ENCODE peak calls at places on chromosomes 7 and 10, in seven cellular contexts. One of them, this sample, is unnamed.

GRCh38 chr7:4882169-4882741 is 1.3 kb downstream of the RADIL start:
- DNase-seq in heart right ventricle: peak
- DNase-seq in CD4-positive, alpha-beta T cell: no peak
- DNase-seq in thoracic aorta: peak
- DNase-seq in dorsolateral prefrontal cortex: peak
- DNase-seq in fibroblast of villous mesenchyme: peak
- DNase-seq in neural progenitor cell: peak
- DNase-seq in this sample: no peak

GRCh38 chr10:72292223-72292691 is 18.5 kb downstream of the DDIT4 start:
- DNase-seq in fibroblast of villous mesenchyme: no peak
- DNase-seq in heart right ventricle: no peak
- DNase-seq in neural progenitor cell: no peak
- DNase-seq in thoracic aorta: no peak
- DNase-seq in dorsolateral prefrontal cortex: no peak
- DNase-seq in CD4-positive, alpha-beta T cell: no peak
- DNase-seq in this sample: no peak

GRCh38 chr7:93921607-93922446 is at the start of gene GNG11:
- DNase-seq in neural progenitor cell: peak
- DNase-seq in heart right ventricle: peak
- DNase-seq in fibroblast of villous mesenchyme: peak
- DNase-seq in dorsolateral prefrontal cortex: peak
- DNase-seq in thoracic aorta: peak
- DNase-seq in CD4-positive, alpha-beta T cell: no peak
- DNase-seq in this sample: peak

GRCh38 chr10:124450010-124450782 is at the start of gene NKX1-2:
- DNase-seq in neural progenitor cell: peak
- DNase-seq in heart right ventricle: no peak
- DNase-seq in thoracic aorta: no peak
- DNase-seq in CD4-positive, alpha-beta T cell: no peak
- DNase-seq in dorsolateral prefrontal cortex: no peak
- DNase-seq in fibroblast of villous mesenchyme: no peak
- DNase-seq in this sample: no peak

GRCh38 chr7:31056775-31057346 is 4.8 kb downstream of the ADCYAP1R1 start:
- DNase-seq in thoracic aorta: no peak
- DNase-seq in fibroblast of villous mesenchyme: no peak
- DNase-seq in CD4-positive, alpha-beta T cell: no peak
- DNase-seq in dorsolateral prefrontal cortex: no peak
- DNase-seq in neural progenitor cell: no peak
- DNase-seq in heart right ventricle: no peak
- DNase-seq in this sample: no peak

GRCh38 chr7:1852781-1853618 is 182.9 kb downstream of the ELFN1 start:
- DNase-seq in fibroblast of villous mesenchyme: no peak
- DNase-seq in dorsolateral prefrontal cortex: no peak
- DNase-seq in neural progenitor cell: no peak
- DNase-seq in CD4-positive, alpha-beta T cell: no peak
- DNase-seq in thoracic aorta: no peak
- DNase-seq in heart right ventricle: peak
- DNase-seq in this sample: no peak

GRCh38 chr10:14487511-14487909 is 156.8 kb upstream of the FRMD4A start:
- DNase-seq in neural progenitor cell: no peak
- DNase-seq in dorsolateral prefrontal cortex: no peak
- DNase-seq in CD4-positive, alpha-beta T cell: no peak
- DNase-seq in thoracic aorta: no peak
- DNase-seq in fibroblast of villous mesenchyme: no peak
- DNase-seq in heart right ventricle: no peak
- DNase-seq in this sample: no peak

GRCh38 chr7:47444376-47445098 is 137.4 kb downstream of the TNS3 start:
- DNase-seq in fibroblast of villous mesenchyme: peak
- DNase-seq in neural progenitor cell: no peak
- DNase-seq in heart right ventricle: no peak
- DNase-seq in thoracic aorta: no peak
- DNase-seq in CD4-positive, alpha-beta T cell: no peak
- DNase-seq in dorsolateral prefrontal cortex: peak
- DNase-seq in this sample: no peak

GRCh38 chr10:64682043-64682442 is 1160.8 kb downstream of the REEP3 start:
- DNase-seq in neural progenitor cell: no peak
- DNase-seq in dorsolateral prefrontal cortex: no peak
- DNase-seq in fibroblast of villous mesenchyme: no peak
- DNase-seq in CD4-positive, alpha-beta T cell: no peak
- DNase-seq in heart right ventricle: no peak
- DNase-seq in thoracic aorta: no peak
- DNase-seq in this sample: no peak

GRCh38 chr10:131690805-131691239 is 210.0 kb upstream of the PPP2R2D start:
- DNase-seq in thoracic aorta: no peak
- DNase-seq in CD4-positive, alpha-beta T cell: no peak
- DNase-seq in fibroblast of villous mesenchyme: no peak
- DNase-seq in neural progenitor cell: no peak
- DNase-seq in dorsolateral prefrontal cortex: no peak
- DNase-seq in heart right ventricle: no peak
- DNase-seq in this sample: no peak

GRCh38 chr7:19108985-19109946 is 8.2 kb downstream of the TWIST1 start:
- DNase-seq in fibroblast of villous mesenchyme: no peak
- DNase-seq in neural progenitor cell: no peak
- DNase-seq in dorsolateral prefrontal cortex: no peak
- DNase-seq in thoracic aorta: no peak
- DNase-seq in heart right ventricle: no peak
- DNase-seq in CD4-positive, alpha-beta T cell: no peak
- DNase-seq in this sample: no peak

GRCh38 chr7:31408120-31408729 is 67.7 kb upstream of the NEUROD6 start:
- DNase-seq in thoracic aorta: no peak
- DNase-seq in heart right ventricle: no peak
- DNase-seq in fibroblast of villous mesenchyme: peak
- DNase-seq in CD4-positive, alpha-beta T cell: no peak
- DNase-seq in neural progenitor cell: no peak
- DNase-seq in dorsolateral prefrontal cortex: no peak
- DNase-seq in this sample: no peak

GRCh38 chr7:43568529-43568928 is 14.4 kb upstream of the STK17A start:
- DNase-seq in thoracic aorta: no peak
- DNase-seq in dorsolateral prefrontal cortex: no peak
- DNase-seq in fibroblast of villous mesenchyme: no peak
- DNase-seq in neural progenitor cell: no peak
- DNase-seq in heart right ventricle: no peak
- DNase-seq in CD4-positive, alpha-beta T cell: no peak
- DNase-seq in this sample: no peak

GRCh38 chr7:141844256-141844655 is 3.0 kb upstream of the PRSS37 start:
- DNase-seq in thoracic aorta: no peak
- DNase-seq in heart right ventricle: no peak
- DNase-seq in CD4-positive, alpha-beta T cell: no peak
- DNase-seq in fibroblast of villous mesenchyme: no peak
- DNase-seq in dorsolateral prefrontal cortex: peak
- DNase-seq in neural progenitor cell: no peak
- DNase-seq in this sample: no peak

DNA sequence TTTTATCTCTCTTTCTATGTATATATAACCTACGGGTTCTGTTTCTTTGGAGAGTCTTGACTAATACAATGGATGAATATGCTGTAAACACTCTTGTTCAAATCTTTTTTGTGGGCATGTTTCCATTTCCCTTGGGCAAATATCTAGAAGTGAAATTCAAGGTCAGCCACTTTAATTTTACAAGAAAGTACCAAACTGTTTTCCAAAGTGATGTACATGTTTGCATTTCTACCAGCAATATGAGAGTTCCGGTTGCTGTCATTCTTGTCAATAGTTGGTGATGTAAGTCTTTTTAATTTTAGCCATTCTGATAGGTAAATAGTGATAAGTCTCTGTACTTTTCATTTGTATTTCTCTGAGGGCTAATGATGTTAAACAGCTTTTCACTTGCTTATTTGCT is 48.4 kb downstream of the PDK4 start:
- DNase-seq in fibroblast of villous mesenchyme: no peak
- DNase-seq in heart right ventricle: no peak
- DNase-seq in CD4-positive, alpha-beta T cell: no peak
- DNase-seq in thoracic aorta: no peak
- DNase-seq in dorsolateral prefrontal cortex: no peak
- DNase-seq in neural progenitor cell: no peak
- DNase-seq in this sample: no peak
- TF ChIP-seq CTCF in fibroblast of villous mesenchyme: no peak
- TF ChIP-seq CTCF in heart right ventricle: no peak
- TF ChIP-seq CTCF in CD4-positive, alpha-beta T cell: no peak
- TF ChIP-seq CTCF in thoracic aorta: no peak
- TF ChIP-seq CTCF in dorsolateral prefrontal cortex: no peak
- TF ChIP-seq CTCF in neural progenitor cell: no peak
- TF ChIP-seq CTCF in this sample: no peak

DNA sequence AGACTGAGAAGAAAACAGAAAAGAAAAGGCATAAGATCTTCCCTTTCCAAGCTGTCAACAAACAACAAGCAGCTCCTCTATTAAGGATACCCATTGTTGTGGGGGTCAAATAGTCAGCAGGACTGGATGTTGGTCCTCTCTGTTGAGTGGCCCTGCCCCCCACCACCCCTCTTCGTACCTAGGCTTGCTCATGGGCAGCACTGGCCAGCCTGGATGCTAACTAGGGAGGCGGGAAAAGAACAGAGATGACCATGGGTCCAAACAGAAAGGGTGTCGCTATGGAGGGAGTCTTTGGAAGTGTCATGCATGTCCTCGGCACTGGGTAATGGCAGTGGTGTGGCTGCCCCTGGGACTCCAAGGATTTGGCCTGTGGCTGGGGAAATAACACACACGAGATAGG is 45.6 kb downstream of the SPDYE5 start:
- DNase-seq in neural progenitor cell: no peak
- DNase-seq in thoracic aorta: no peak
- DNase-seq in heart right ventricle: no peak
- DNase-seq in CD4-positive, alpha-beta T cell: no peak
- DNase-seq in dorsolateral prefrontal cortex: no peak
- DNase-seq in fibroblast of villous mesenchyme: no peak
- DNase-seq in this sample: no peak
- TF ChIP-seq CTCF in neural progenitor cell: no peak
- TF ChIP-seq CTCF in thoracic aorta: no peak
- TF ChIP-seq CTCF in heart right ventricle: no peak
- TF ChIP-seq CTCF in CD4-positive, alpha-beta T cell: no peak
- TF ChIP-seq CTCF in dorsolateral prefrontal cortex: no peak
- TF ChIP-seq CTCF in fibroblast of villous mesenchyme: no peak
- TF ChIP-seq CTCF in this sample: no peak

DNA sequence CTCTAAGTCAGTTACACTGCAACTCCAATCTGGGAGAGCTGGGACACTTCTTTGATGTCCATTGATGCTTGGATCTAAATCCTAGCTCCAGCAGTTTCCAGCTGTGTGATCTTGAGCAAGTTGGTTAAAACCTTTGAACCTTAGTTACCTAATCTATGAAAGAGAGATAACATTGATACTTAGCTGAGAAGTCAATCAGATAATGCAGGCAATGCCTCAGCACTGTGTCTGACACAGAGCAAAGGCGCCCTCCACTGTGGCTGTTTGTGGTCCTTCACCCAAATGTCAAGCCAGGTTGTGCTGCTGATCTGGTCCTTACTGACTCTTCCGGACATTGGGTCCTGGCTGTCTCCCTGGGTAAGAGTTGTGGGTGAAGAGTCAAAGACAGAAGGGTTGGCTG is 20.2 kb downstream of the DNTT start:
- DNase-seq in thoracic aorta: no peak
- DNase-seq in dorsolateral prefrontal cortex: no peak
- DNase-seq in CD4-positive, alpha-beta T cell: no peak
- DNase-seq in neural progenitor cell: no peak
- DNase-seq in fibroblast of villous mesenchyme: no peak
- DNase-seq in heart right ventricle: no peak
- DNase-seq in this sample: no peak
- TF ChIP-seq CTCF in thoracic aorta: no peak
- TF ChIP-seq CTCF in dorsolateral prefrontal cortex: no peak
- TF ChIP-seq CTCF in CD4-positive, alpha-beta T cell: no peak
- TF ChIP-seq CTCF in neural progenitor cell: peak
- TF ChIP-seq CTCF in fibroblast of villous mesenchyme: no peak
- TF ChIP-seq CTCF in heart right ventricle: no peak
- TF ChIP-seq CTCF in this sample: no peak

DNA sequence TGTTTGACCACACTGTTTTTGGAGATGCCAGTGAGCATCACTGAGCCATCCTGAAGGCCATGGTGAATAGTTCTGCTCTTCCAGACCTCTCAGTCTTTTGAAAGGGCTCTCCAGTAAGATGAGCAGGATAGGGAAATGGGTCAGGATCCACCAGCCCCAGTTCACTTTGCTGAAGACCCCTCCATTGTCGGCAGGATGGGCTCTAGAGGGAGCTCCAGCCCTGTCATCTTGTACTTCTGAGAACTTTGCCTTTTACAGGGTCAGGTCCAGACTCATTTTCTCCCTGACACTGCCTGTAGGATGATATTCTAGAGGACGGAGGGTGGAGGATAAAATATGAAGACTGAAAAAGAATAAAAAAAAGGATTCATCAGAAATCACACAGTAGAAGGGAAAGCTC is 13.1 kb downstream of the LHFPL3 start:
- DNase-seq in heart right ventricle: no peak
- DNase-seq in thoracic aorta: no peak
- DNase-seq in fibroblast of villous mesenchyme: no peak
- DNase-seq in neural progenitor cell: peak
- DNase-seq in CD4-positive, alpha-beta T cell: no peak
- DNase-seq in dorsolateral prefrontal cortex: no peak
- DNase-seq in this sample: no peak
- TF ChIP-seq CTCF in heart right ventricle: no peak
- TF ChIP-seq CTCF in thoracic aorta: no peak
- TF ChIP-seq CTCF in fibroblast of villous mesenchyme: no peak
- TF ChIP-seq CTCF in neural progenitor cell: peak
- TF ChIP-seq CTCF in CD4-positive, alpha-beta T cell: no peak
- TF ChIP-seq CTCF in dorsolateral prefrontal cortex: peak
- TF ChIP-seq CTCF in this sample: peak

DNA sequence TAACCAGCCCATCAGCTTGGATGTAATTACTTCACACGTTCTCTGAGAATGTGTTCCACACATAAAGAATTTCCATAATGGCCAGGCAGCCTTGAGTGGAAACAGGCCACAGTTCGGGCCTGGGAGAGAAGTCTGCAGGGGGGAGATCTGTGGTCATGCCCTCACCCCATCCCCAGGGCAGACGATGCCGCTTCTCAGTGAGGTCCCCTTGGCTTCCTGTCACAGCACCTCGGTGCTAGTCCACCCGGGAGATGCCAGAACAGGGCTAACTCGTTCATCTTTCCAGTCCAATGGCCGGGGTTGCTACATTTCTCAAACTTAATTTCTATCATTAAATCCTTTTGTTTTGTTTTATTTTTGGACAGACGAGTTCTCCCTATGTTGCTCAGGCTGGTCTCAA is 624.1 kb downstream of the PTPRN2 start:
- DNase-seq in thoracic aorta: no peak
- DNase-seq in CD4-positive, alpha-beta T cell: no peak
- DNase-seq in neural progenitor cell: no peak
- DNase-seq in fibroblast of villous mesenchyme: no peak
- DNase-seq in dorsolateral prefrontal cortex: no peak
- DNase-seq in heart right ventricle: no peak
- DNase-seq in this sample: no peak
- TF ChIP-seq CTCF in thoracic aorta: no peak
- TF ChIP-seq CTCF in CD4-positive, alpha-beta T cell: no peak
- TF ChIP-seq CTCF in neural progenitor cell: no peak
- TF ChIP-seq CTCF in fibroblast of villous mesenchyme: no peak
- TF ChIP-seq CTCF in dorsolateral prefrontal cortex: no peak
- TF ChIP-seq CTCF in heart right ventricle: no peak
- TF ChIP-seq CTCF in this sample: no peak

This sample was measured in progenitor cell of endocrine pancreas.